ENCODE peak calls at places on chromosomes 11 and 22, in nine cellular contexts. One of them, this sample, is unnamed.

GRCh38 chr11:9838229-9838628 is 174.4 kb downstream of the SWAP70 start:
- DNase-seq in small intestine: no peak
- DNase-seq in EL: peak
- DNase-seq in lower lobe of right lung: no peak
- DNase-seq in activated CD8-positive, alpha-beta memory T cell treated with anti-CD3 and anti-CD28 coated beads, Interleukin-2, amount 50 U/mL, for 48 hours: no peak
- DNase-seq in stimulated activated CD4-positive, alpha-beta T cell treated with anti-CD3 and anti-CD28 coated beads, Interleukin-1b, Interleukin-23, amount 100 ng/mL, for 48 hours: no peak
- DNase-seq in tibial nerve: no peak
- DNase-seq in HT1080: no peak
- DNase-seq in NCI-H510A treated with DMSO at 0.1 percent for 48 hours: no peak
- DNase-seq in this sample: no peak

GRCh38 chr11:2401436-2401984 is 960 bp downstream of the TSSC4 start:
- DNase-seq in NCI-H510A treated with DMSO at 0.1 percent for 48 hours: no peak
- DNase-seq in small intestine: no peak
- DNase-seq in lower lobe of right lung: no peak
- DNase-seq in tibial nerve: no peak
- DNase-seq in EL: no peak
- DNase-seq in stimulated activated CD4-positive, alpha-beta T cell treated with anti-CD3 and anti-CD28 coated beads, Interleukin-1b, Interleukin-23, amount 100 ng/mL, for 48 hours: no peak
- DNase-seq in HT1080: no peak
- DNase-seq in activated CD8-positive, alpha-beta memory T cell treated with anti-CD3 and anti-CD28 coated beads, Interleukin-2, amount 50 U/mL, for 48 hours: no peak
- DNase-seq in this sample: no peak

GRCh38 chr22:38012604-38013072 is 28.3 kb upstream of the SOX10 start:
- DNase-seq in activated CD8-positive, alpha-beta memory T cell treated with anti-CD3 and anti-CD28 coated beads, Interleukin-2, amount 50 U/mL, for 48 hours: no peak
- DNase-seq in HT1080: peak
- DNase-seq in NCI-H510A treated with DMSO at 0.1 percent for 48 hours: no peak
- DNase-seq in EL: peak
- DNase-seq in small intestine: no peak
- DNase-seq in lower lobe of right lung: no peak
- DNase-seq in tibial nerve: no peak
- DNase-seq in stimulated activated CD4-positive, alpha-beta T cell treated with anti-CD3 and anti-CD28 coated beads, Interleukin-1b, Interleukin-23, amount 100 ng/mL, for 48 hours: no peak
- DNase-seq in this sample: no peak

GRCh38 chr11:16874275-16874975 is 136.0 kb downstream of the C11orf58 start:
- DNase-seq in EL: no peak
- DNase-seq in activated CD8-positive, alpha-beta memory T cell treated with anti-CD3 and anti-CD28 coated beads, Interleukin-2, amount 50 U/mL, for 48 hours: no peak
- DNase-seq in small intestine: peak
- DNase-seq in NCI-H510A treated with DMSO at 0.1 percent for 48 hours: no peak
- DNase-seq in lower lobe of right lung: no peak
- DNase-seq in HT1080: no peak
- DNase-seq in tibial nerve: no peak
- DNase-seq in stimulated activated CD4-positive, alpha-beta T cell treated with anti-CD3 and anti-CD28 coated beads, Interleukin-1b, Interleukin-23, amount 100 ng/mL, for 48 hours: no peak
- DNase-seq in this sample: no peak

GRCh38 chr11:128892866-128893565 is 1.9 kb downstream of the KCNJ5 start:
- DNase-seq in HT1080: no peak
- DNase-seq in stimulated activated CD4-positive, alpha-beta T cell treated with anti-CD3 and anti-CD28 coated beads, Interleukin-1b, Interleukin-23, amount 100 ng/mL, for 48 hours: no peak
- DNase-seq in small intestine: no peak
- DNase-seq in NCI-H510A treated with DMSO at 0.1 percent for 48 hours: no peak
- DNase-seq in activated CD8-positive, alpha-beta memory T cell treated with anti-CD3 and anti-CD28 coated beads, Interleukin-2, amount 50 U/mL, for 48 hours: no peak
- DNase-seq in tibial nerve: no peak
- DNase-seq in lower lobe of right lung: no peak
- DNase-seq in EL: no peak
- DNase-seq in this sample: peak

GRCh38 chr11:125569913-125570621 is 790 bp downstream of the EI24 start:
- DNase-seq in activated CD8-positive, alpha-beta memory T cell treated with anti-CD3 and anti-CD28 coated beads, Interleukin-2, amount 50 U/mL, for 48 hours: no peak
- DNase-seq in HT1080: no peak
- DNase-seq in small intestine: peak
- DNase-seq in tibial nerve: no peak
- DNase-seq in NCI-H510A treated with DMSO at 0.1 percent for 48 hours: peak
- DNase-seq in stimulated activated CD4-positive, alpha-beta T cell treated with anti-CD3 and anti-CD28 coated beads, Interleukin-1b, Interleukin-23, amount 100 ng/mL, for 48 hours: peak
- DNase-seq in lower lobe of right lung: no peak
- DNase-seq in EL: peak
- DNase-seq in this sample: no peak

GRCh38 chr11:75499423-75500305 is 26.1 kb downstream of the GDPD5 start:
- DNase-seq in lower lobe of right lung: no peak
- DNase-seq in activated CD8-positive, alpha-beta memory T cell treated with anti-CD3 and anti-CD28 coated beads, Interleukin-2, amount 50 U/mL, for 48 hours: no peak
- DNase-seq in HT1080: peak
- DNase-seq in small intestine: no peak
- DNase-seq in EL: peak
- DNase-seq in NCI-H510A treated with DMSO at 0.1 percent for 48 hours: no peak
- DNase-seq in stimulated activated CD4-positive, alpha-beta T cell treated with anti-CD3 and anti-CD28 coated beads, Interleukin-1b, Interleukin-23, amount 100 ng/mL, for 48 hours: no peak
- DNase-seq in tibial nerve: peak
- DNase-seq in this sample: no peak

GRCh38 chr11:47961383-47961782 is 19.0 kb upstream of the PTPRJ start:
- DNase-seq in HT1080: peak
- DNase-seq in tibial nerve: no peak
- DNase-seq in lower lobe of right lung: peak
- DNase-seq in activated CD8-positive, alpha-beta memory T cell treated with anti-CD3 and anti-CD28 coated beads, Interleukin-2, amount 50 U/mL, for 48 hours: no peak
- DNase-seq in EL: peak
- DNase-seq in stimulated activated CD4-positive, alpha-beta T cell treated with anti-CD3 and anti-CD28 coated beads, Interleukin-1b, Interleukin-23, amount 100 ng/mL, for 48 hours: no peak
- DNase-seq in NCI-H510A treated with DMSO at 0.1 percent for 48 hours: no peak
- DNase-seq in small intestine: no peak
- DNase-seq in this sample: no peak

GRCh38 chr11:2796091-2796490 is 89.5 kb downstream of the CDKN1C start:
- DNase-seq in HT1080: no peak
- DNase-seq in EL: no peak
- DNase-seq in tibial nerve: peak
- DNase-seq in lower lobe of right lung: no peak
- DNase-seq in small intestine: no peak
- DNase-seq in NCI-H510A treated with DMSO at 0.1 percent for 48 hours: no peak
- DNase-seq in activated CD8-positive, alpha-beta memory T cell treated with anti-CD3 and anti-CD28 coated beads, Interleukin-2, amount 50 U/mL, for 48 hours: no peak
- DNase-seq in stimulated activated CD4-positive, alpha-beta T cell treated with anti-CD3 and anti-CD28 coated beads, Interleukin-1b, Interleukin-23, amount 100 ng/mL, for 48 hours: no peak
- DNase-seq in this sample: no peak

GRCh38 chr11:44305643-44306468 is 4.1 kb downstream of the ALX4 start:
- DNase-seq in HT1080: no peak
- DNase-seq in stimulated activated CD4-positive, alpha-beta T cell treated with anti-CD3 and anti-CD28 coated beads, Interleukin-1b, Interleukin-23, amount 100 ng/mL, for 48 hours: peak
- DNase-seq in tibial nerve: no peak
- DNase-seq in NCI-H510A treated with DMSO at 0.1 percent for 48 hours: no peak
- DNase-seq in activated CD8-positive, alpha-beta memory T cell treated with anti-CD3 and anti-CD28 coated beads, Interleukin-2, amount 50 U/mL, for 48 hours: peak
- DNase-seq in small intestine: peak
- DNase-seq in lower lobe of right lung: peak
- DNase-seq in EL: peak
- DNase-seq in this sample: no peak

GRCh38 chr22:22767876-22768602 is 119.6 kb upstream of the IGLL5 start:
- DNase-seq in small intestine: no peak
- DNase-seq in activated CD8-positive, alpha-beta memory T cell treated with anti-CD3 and anti-CD28 coated beads, Interleukin-2, amount 50 U/mL, for 48 hours: no peak
- DNase-seq in NCI-H510A treated with DMSO at 0.1 percent for 48 hours: no peak
- DNase-seq in tibial nerve: no peak
- DNase-seq in stimulated activated CD4-positive, alpha-beta T cell treated with anti-CD3 and anti-CD28 coated beads, Interleukin-1b, Interleukin-23, amount 100 ng/mL, for 48 hours: no peak
- DNase-seq in lower lobe of right lung: no peak
- DNase-seq in EL: no peak
- DNase-seq in HT1080: no peak
- DNase-seq in this sample: peak

GRCh38 chr11:115290479-115291390 is 213.5 kb downstream of the CADM1 start:
- DNase-seq in stimulated activated CD4-positive, alpha-beta T cell treated with anti-CD3 and anti-CD28 coated beads, Interleukin-1b, Interleukin-23, amount 100 ng/mL, for 48 hours: no peak
- DNase-seq in HT1080: peak
- DNase-seq in lower lobe of right lung: no peak
- DNase-seq in NCI-H510A treated with DMSO at 0.1 percent for 48 hours: peak
- DNase-seq in activated CD8-positive, alpha-beta memory T cell treated with anti-CD3 and anti-CD28 coated beads, Interleukin-2, amount 50 U/mL, for 48 hours: no peak
- DNase-seq in EL: no peak
- DNase-seq in small intestine: no peak
- DNase-seq in tibial nerve: no peak
- DNase-seq in this sample: no peak

This sample was measured in mesenteric fat pad.